ENCODE peak calls at places on chromosomes 3 and 15, in five cellular contexts. B, N, R, P and F are unnamed samples.

GRCh38 chr15:39869251-39869650 is 50.8 kb downstream of the GPR176 start:
- DNase-seq in R (no peak), N (no peak), P (no peak), B (no peak), F (no peak)

GRCh38 chr15:64699767-64700388 is 75.5 kb downstream of the RBPMS2 start:
- DNase-seq in P (peak; percentile 66), R (peak; percentile 66), N (no peak), B (peak; percentile 79), F (no peak)

GRCh38 chr15:89805241-89806216 is 9.1 kb downstream of the ANPEP start:
- DNase-seq in P (no peak), B (peak; percentile 61), R (no peak), N (no peak), F (no peak)

GRCh38 chr3:67653425-67654098 is 850 bp downstream of the SUCLG2 start:
- DNase-seq in N (no peak), R (no peak), B (no peak), P (no peak), F (no peak)

GRCh38 chr3:11711826-11712225 is 68.1 kb upstream of the VGLL4 start:
- DNase-seq in N (no peak), B (no peak), R (no peak), P (no peak), F (no peak)

GRCh38 chr3:45479627-45480026 is 91.3 kb downstream of the LARS2 start:
- DNase-seq in R (no peak), P (no peak), N (no peak), B (peak; percentile 80), F (no peak)

GRCh38 chr3:86991840-86992430 is 986 bp upstream of the VGLL3 start:
- DNase-seq in R (no peak), P (no peak), B (peak; percentile 31), N (no peak), F (no peak)

GRCh38 chr3:104987859-104988258 is 378.9 kb upstream of the ALCAM start:
- DNase-seq in P (no peak), B (no peak), R (no peak), N (no peak), F (no peak)

GRCh38 chr15:47388299-47388698 is 329.0 kb upstream of the SEMA6D start:
- DNase-seq in R (no peak), N (no peak), P (no peak), B (no peak), F (no peak)

GRCh38 chr15:66855039-66855438 is 153.0 kb downstream of the SMAD6 start:
- DNase-seq in P (no peak), N (no peak), R (no peak), B (no peak), F (no peak)

GRCh38 chr3:107795514-107796094 is 272.8 kb downstream of the BBX start:
- DNase-seq in R (no peak), B (no peak), P (no peak), N (no peak), F (no peak)

GRCh38 chr3:71710906-71711494 is 14.2 kb downstream of the EIF4E3 start:
- DNase-seq in P (no peak), R (no peak), N (no peak), B (peak; percentile 73), F (peak; percentile 41)

GRCh38 chr3:186432189-186432588 is 70.2 kb upstream of the DGKG start:
- DNase-seq in P (no peak), N (no peak), B (peak; percentile 79), R (no peak), F (no peak)

GRCh38 chr15:83871808-83872559 is 218.1 kb downstream of the ADAMTSL3 start:
- DNase-seq in N (no peak), P (no peak), B (peak; percentile 88), R (no peak), F (no peak)

GRCh38 chr3:194905696-194906095 is 220.0 kb downstream of the FAM43A start:
- DNase-seq in B (no peak), N (no peak), R (no peak), P (no peak), F (no peak)

GRCh38 chr3:147886889-147887288 is 477.7 kb downstream of the ZIC1 start:
- DNase-seq in R (no peak), N (no peak), P (no peak), B (no peak), F (no peak)

GRCh38 chr15:39106913-39107312 is 474.0 kb upstream of the THBS1 start:
- DNase-seq in N (no peak), P (no peak), B (no peak), R (no peak), F (no peak)

GRCh38 chr3:52453496-52454234 is at the start of gene TNNC1:
- DNase-seq in P (peak; percentile 59), R (no peak), B (peak; percentile 76), N (no peak), F (no peak)

GRCh38 chr3:52455283-52456168 is at the start of gene NISCH:
- DNase-seq in B (peak; percentile 98), P (peak; percentile 94), R (no peak), N (peak; percentile 92), F (peak; percentile 97)

GRCh38 chr3:52454938-52455282 is 494 bp upstream of the NISCH start:
- DNase-seq in B (peak; percentile 93), R (no peak), N (no peak), P (no peak), F (no peak)

GRCh38 chr3:52452570-52453221 is 1.1 kb downstream of the TNNC1 start:
- DNase-seq in B (no peak), N (no peak), P (peak; percentile 75), R (no peak), F (no peak)

GRCh38 chr3:52454235-52454937 is 545 bp upstream of the TNNC1 start:
- DNase-seq in N (no peak), R (no peak), B (peak; percentile 91), P (no peak), F (no peak)
- H3K4me3 ChIP-seq in N (peak overlapping the region; percentile 71), R (no peak overlapping the region), B (peak overlapping the region; percentile 92), P (peak overlapping the region; percentile 73), F (peak overlapping the region; percentile 88)

DNA sequence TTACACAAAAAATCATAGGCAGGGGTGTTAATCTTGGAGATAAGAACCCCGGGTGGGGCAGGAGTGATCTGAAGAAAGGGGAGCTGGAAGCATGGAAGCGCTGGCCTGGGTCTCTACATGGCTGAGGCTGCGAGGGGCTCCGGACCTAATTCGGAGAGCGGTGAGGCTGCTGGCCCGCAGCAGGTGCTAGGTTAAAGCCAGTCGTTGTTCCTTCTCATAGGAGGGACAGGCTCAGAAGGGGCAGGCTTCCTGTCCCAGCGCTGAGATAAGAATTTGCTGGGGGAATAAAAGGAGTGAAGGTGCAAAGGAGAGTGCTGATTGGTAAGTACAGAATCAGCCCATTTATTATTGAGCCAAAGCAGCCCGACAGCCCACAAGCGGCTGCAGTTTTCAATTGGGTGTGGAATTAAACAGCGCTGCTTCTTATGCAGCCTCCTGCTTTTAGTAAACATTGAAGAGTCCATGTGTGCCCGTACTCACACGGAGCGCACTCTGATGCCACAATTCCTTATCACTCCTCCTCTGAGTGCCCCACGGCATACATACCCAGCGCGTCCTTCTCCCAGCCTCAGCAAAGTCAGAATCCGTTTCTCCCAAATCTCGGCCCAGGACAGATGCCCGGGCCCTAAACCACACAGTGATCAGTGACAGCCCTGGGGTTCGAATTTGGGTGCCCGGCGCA is 17.1 kb downstream of the CHST13 start:
- DNase-seq in P (no peak), B (peak; percentile 88), R (no peak), N (no peak), F (no peak)
- H3K27me3 ChIP-seq in P (peaks cover 6% of the 10 kb centered on the region), B (peaks cover 3% of the 10 kb centered on the region), R (no peaks in the 10 kb centered on the region), N (no peaks in the 10 kb centered on the region), F (no peaks in the 10 kb centered on the region)

DNA sequence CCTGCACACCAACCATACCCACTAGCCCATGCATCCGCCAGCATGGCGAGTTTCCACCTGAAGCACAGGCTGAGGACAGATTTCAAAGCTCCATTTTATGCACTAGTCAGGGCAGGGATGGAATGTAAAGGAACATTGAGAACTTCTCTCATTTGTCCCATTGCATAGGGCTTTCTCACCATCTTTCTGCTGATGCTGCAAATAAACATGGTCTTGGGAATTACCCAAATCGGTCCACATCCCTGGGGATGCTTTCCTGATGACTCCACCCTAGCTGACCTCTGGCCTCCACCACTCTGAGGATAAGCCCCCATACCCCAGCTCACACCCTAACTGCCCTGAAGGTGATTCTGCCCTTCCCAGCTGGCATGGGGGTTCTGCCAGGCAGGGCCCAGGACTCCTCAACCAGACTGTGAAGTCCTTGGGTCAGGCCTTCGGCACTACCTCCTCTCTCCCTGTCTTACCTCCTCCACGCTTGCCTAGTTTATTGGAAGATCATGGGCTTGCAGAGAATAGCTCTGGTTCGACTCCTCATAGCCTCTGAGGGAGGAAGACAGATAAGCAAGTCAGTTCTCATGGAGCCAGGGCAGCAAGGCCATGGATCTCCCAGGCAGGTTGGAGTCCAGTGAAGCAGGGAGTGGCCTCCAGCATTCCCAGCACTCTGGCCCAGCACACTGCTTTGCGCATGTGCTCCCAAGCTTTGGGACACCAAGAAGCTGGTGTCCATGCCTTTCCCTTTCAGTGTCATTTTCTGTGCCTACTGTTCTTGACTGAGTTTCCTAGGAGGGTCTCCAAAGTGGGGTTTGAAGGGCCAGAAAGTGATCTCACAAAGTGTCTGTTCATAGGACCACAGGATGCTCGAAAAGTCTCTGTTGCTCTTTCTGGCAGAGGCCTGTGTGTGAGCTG is 27.6 kb upstream of the XYLB start:
- DNase-seq in R (no peak), N (no peak), P (no peak), B (peak; percentile 72), F (no peak)
- H3K4me3 ChIP-seq in R (no peak overlapping the region), N (no peak overlapping the region), P (no peak overlapping the region), B (no peak overlapping the region), F (no peak overlapping the region)

GRCh38 chr3:14845826-14846225 is 27.1 kb downstream of the FGD5 start:
- DNase-seq in N (no peak), R (no peak), B (no peak), P (no peak), F (no peak)

GRCh38 chr3:14849831-14850230 is 31.1 kb downstream of the FGD5 start:
- DNase-seq in B (no peak), P (no peak), N (no peak), R (no peak), F (no peak)

GRCh38 chr3:14846481-14846880 is 27.7 kb downstream of the FGD5 start:
- DNase-seq in N (no peak), R (no peak), P (no peak), B (no peak), F (no peak)

GRCh38 chr3:14848906-14849305 is 30.1 kb downstream of the FGD5 start:
- DNase-seq in R (no peak), N (no peak), B (no peak), P (no peak), F (no peak)

GRCh38 chr3:14847613-14848541 is 29.1 kb downstream of the FGD5 start:
- DNase-seq in B (no peak), R (peak; percentile 38), P (peak; percentile 64), N (no peak), F (no peak)
- H3K27me3 ChIP-seq in B (peaks cover 5% of the 10 kb centered on the region), R (no peaks in the 10 kb centered on the region), P (peaks cover 4% of the 10 kb centered on the region), N (no peaks in the 10 kb centered on the region), F (no peaks in the 10 kb centered on the region)

DNA sequence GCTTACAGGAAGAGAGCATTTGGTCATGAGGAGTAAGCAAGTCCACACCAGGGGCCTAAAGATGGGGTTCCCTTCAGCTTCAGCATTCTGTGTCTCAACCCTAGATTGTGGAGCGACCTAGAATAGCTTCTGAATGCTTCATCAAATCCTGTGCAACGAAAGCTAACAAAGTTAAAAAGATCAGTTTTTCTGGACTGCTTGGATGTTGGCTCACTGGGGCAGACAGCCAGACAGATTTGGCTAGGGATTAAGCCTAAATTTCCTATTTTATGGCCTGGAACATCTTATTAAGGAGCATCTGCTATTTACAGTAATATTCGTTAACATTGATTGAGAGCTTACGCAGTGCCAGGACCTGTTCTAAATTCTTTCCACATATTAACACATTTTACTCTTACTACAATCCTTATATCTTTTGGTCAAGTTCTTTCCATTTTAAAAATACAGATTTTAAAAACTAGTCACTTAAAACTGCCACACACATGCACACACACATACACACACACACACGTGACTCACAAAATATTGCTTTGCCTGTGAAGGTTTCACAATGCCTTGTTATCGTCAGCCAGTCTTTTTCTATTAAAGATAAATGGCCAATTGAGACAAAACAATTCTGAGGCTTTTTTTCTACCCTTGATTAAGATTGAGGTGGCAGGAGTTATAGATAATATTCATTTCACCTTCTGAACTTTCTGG is 173.4 kb upstream of the SNTN start:
- DNase-seq in N (no peak), P (no peak), R (no peak), B (no peak), F (no peak)
- H3K4me3 ChIP-seq in N (no peak overlapping the region), P (no peak overlapping the region), R (no peak overlapping the region), B (no peak overlapping the region), F (no peak overlapping the region)